ENCODE peak calls at places on chromosomes 16 and 17, in seven cellular contexts. I, V, N, S, W, R and B are unnamed samples.
A peak's percentile ranks its signal among the peaks of the same experiment; 100 is the strongest.

GRCh38 chr16:89201467-89202377 is 1.4 kb upstream of the SLC22A31 start:
- DNase-seq in R (no peak), V (peak; percentile 67), I (peak; percentile 95), N (peak; percentile 57), W (peak; percentile 59), S (peak; percentile 59), B (peak; percentile 87)

GRCh38 chr16:31508706-31509523 is 724 bp upstream of the RUSF1 start:
- DNase-seq in N (peak; percentile 60), W (peak; percentile 16), I (no peak), V (peak; percentile 51), R (no peak), S (no peak), B (no peak)

GRCh38 chr17:58081641-58082340 is 1.4 kb upstream of the DYNLL2 start:
- DNase-seq in W (no peak), V (no peak), I (no peak), N (no peak), S (no peak), R (no peak), B (no peak)

GRCh38 chr16:31129568-31130335 is 5.8 kb downstream of the PRSS8 start:
- DNase-seq in V (no peak), N (peak; percentile 61), R (no peak), W (peak; percentile 19), I (peak; percentile 88), S (no peak), B (no peak)

GRCh38 chr17:16987830-16988601 is 16.1 kb upstream of the TNFRSF13B start:
- DNase-seq in W (peak; percentile 56), N (peak; percentile 77), V (peak; percentile 59), S (peak; percentile 16), I (peak; percentile 92), R (peak; percentile 61), B (peak; percentile 60)

GRCh38 chr16:80175011-80175410 is 365.8 kb upstream of the DYNLRB2 start:
- DNase-seq in N (no peak), I (no peak), V (peak; percentile 32), R (no peak), S (no peak), W (no peak), B (no peak)

GRCh38 chr16:50578147-50578546 is 30.0 kb downstream of the NKD1 start:
- DNase-seq in S (no peak), W (no peak), V (no peak), N (no peak), I (no peak), R (no peak), B (peak; percentile 14)

GRCh38 chr17:78962345-78962983 is 17.3 kb downstream of the LGALS3BP start:
- DNase-seq in I (no peak), V (no peak), N (peak; percentile 58), W (peak; percentile 35), R (no peak), S (no peak), B (peak; percentile 46)

GRCh38 chr16:381788-382717 is at the start of gene PGAP6:
- DNase-seq in V (peak; percentile 53), N (no peak), I (peak; percentile 92), R (peak; percentile 25), W (no peak), S (no peak), B (peak; percentile 43)

GRCh38 chr17:44310188-44310587 is 1.8 kb downstream of the RUNDC3A start:
- DNase-seq in R (no peak), W (no peak), V (no peak), I (no peak), N (no peak), S (no peak), B (no peak)

GRCh38 chr17:64331366-64331765 is 59.3 kb downstream of the PECAM1 start:
- DNase-seq in V (no peak), R (no peak), I (no peak), N (no peak), S (no peak), W (no peak), B (no peak)

GRCh38 chr17:31582151-31582907 is 190.9 kb downstream of the RAB11FIP4 start:
- DNase-seq in R (peak; percentile 46), V (peak; percentile 51), W (no peak), I (peak; percentile 90), S (no peak), N (no peak), B (no peak)

GRCh38 chr16:3690470-3690918 is 26.8 kb downstream of the TRAP1 start:
- DNase-seq in V (peak; percentile 96), W (peak; percentile 77), R (peak; percentile 96), N (peak; percentile 95), I (peak; percentile 98), S (peak; percentile 69), B (peak; percentile 91)

GRCh38 chr16:73176577-73177013 is 128.7 kb upstream of the ZFHX3 start:
- DNase-seq in W (peak; percentile 89), I (no peak), V (peak; percentile 86), N (peak; percentile 92), R (no peak), S (no peak), B (peak; percentile 94)

GRCh38 chr16:29029168-29029994 is 44.5 kb downstream of the LAT start:
- DNase-seq in R (peak; percentile 23), S (no peak), N (peak; percentile 99), W (peak; percentile 86), V (peak; percentile 86), I (peak; percentile 45), B (peak; percentile 92)

GRCh38 chr17:27596106-27596505 is 34.9 kb upstream of the LGALS9 start:
- DNase-seq in N (no peak), I (no peak), V (no peak), W (no peak), S (no peak), R (no peak), B (no peak)

GRCh38 chr16:67678354-67679023 is 11.9 kb downstream of the C16orf86 start:
- DNase-seq in N (no peak), I (no peak), S (no peak), V (no peak), W (no peak), R (no peak), B (no peak)

GRCh38 chr17:7396147-7396546 is 1.8 kb upstream of the PLSCR3 start:
- DNase-seq in V (no peak), N (no peak), I (no peak), S (no peak), W (no peak), R (no peak), B (no peak)

GRCh38 chr17:3772764-3773163 is 28.2 kb downstream of the ITGAE start:
- DNase-seq in W (no peak), R (no peak), S (no peak), V (no peak), N (no peak), I (no peak), B (no peak)

GRCh38 chr17:78272181-78272913 is 40.9 kb downstream of the TMEM235 start:
- DNase-seq in W (peak; percentile 99), V (peak; percentile 97), S (peak; percentile 37), R (peak; percentile 36), N (peak; percentile 79), I (peak; percentile 91), B (peak; percentile 97)

GRCh38 chr16:27315333-27316037 is 1.7 kb downstream of the IL4R start:
- DNase-seq in R (no peak), S (peak; percentile 19), V (peak; percentile 89), I (peak; percentile 93), W (peak; percentile 96), N (peak; percentile 75), B (peak; percentile 97)

GRCh38 chr16:14428043-14428442 is 202.0 kb downstream of the PARN start:
- DNase-seq in N (no peak), I (no peak), W (no peak), R (no peak), S (no peak), V (no peak), B (no peak)

GRCh38 chr16:17251496-17251895 is 219.3 kb downstream of the XYLT1 start:
- DNase-seq in R (no peak), S (no peak), I (no peak), V (no peak), N (no peak), W (no peak), B (no peak)

GRCh38 chr16:1745900-1746692 is 25.2 kb downstream of the NME3 start:
- DNase-seq in S (no peak), I (peak; percentile 81), N (peak; percentile 55), W (no peak), V (peak; percentile 83), R (no peak), B (peak; percentile 54)

GRCh38 chr17:50682441-50682840 is 25.3 kb downstream of the ANKRD40 start:
- DNase-seq in N (no peak), R (no peak), I (no peak), V (no peak), S (no peak), W (no peak), B (no peak)

GRCh38 chr16:67441289-67441753 is 10.4 kb downstream of the HSD11B2 start:
- DNase-seq in V (no peak), N (no peak), R (peak; percentile 29), S (no peak), I (peak; percentile 95), W (no peak), B (no peak)

GRCh38 chr17:10837987-10838386 is at the start of gene PIRT:
- DNase-seq in I (no peak), W (no peak), V (no peak), S (no peak), R (no peak), N (no peak), B (no peak)

GRCh38 chr17:32256012-32256694 is 9.5 kb upstream of the RHBDL3 start:
- DNase-seq in N (no peak), W (no peak), R (no peak), S (no peak), V (no peak), I (no peak), B (no peak)

GRCh38 chr17:78817123-78817522 is 23.5 kb downstream of the USP36 start:
- DNase-seq in S (peak; percentile 52), N (no peak), R (no peak), W (no peak), I (no peak), V (no peak), B (no peak)

GRCh38 chr16:76277099-76278030 is at the start of gene CNTNAP4:
- DNase-seq in N (peak; percentile 14), I (peak; percentile 86), S (no peak), R (peak; percentile 89), V (no peak), W (no peak), B (peak; percentile 4)

GRCh38 chr17:72924181-72924580 is 168.3 kb downstream of the SLC39A11 start:
- DNase-seq in I (no peak), S (no peak), N (no peak), R (no peak), W (no peak), V (no peak), B (no peak)
- TF ChIP-seq CTCF in I (no peak), S (no peak), N (no peak), R (no peak), W (no peak), V (no peak), B (no peak)

GRCh38 chr16:70685938-70686375 is at the start of gene MTSS2:
- DNase-seq in S (no peak), V (peak; percentile 93), W (peak; percentile 59), N (peak; percentile 76), R (peak; percentile 77), I (peak; percentile 96), B (peak; percentile 85)
- H3K4me3 ChIP-seq in S (peak within 1 kb of the TSS; percentile 48), V (peak within 1 kb of the TSS; percentile 87), W (peak within 1 kb of the TSS; percentile 84), N (peak within 1 kb of the TSS; percentile 79), R (peak within 1 kb of the TSS; percentile 78), I (peak within 1 kb of the TSS; percentile 64), B (peak within 1 kb of the TSS; percentile 85)

GRCh38 chr17:49260011-49260921 is 29.7 kb upstream of the PHOSPHO1 start:
- DNase-seq in W (peak; percentile 71), S (no peak), I (peak; percentile 89), R (no peak), V (peak; percentile 91), N (peak; percentile 92), B (peak; percentile 83)
- TF ChIP-seq CTCF in W (no peak), S (no peak), I (no peak), R (no peak), V (no peak), N (no peak), B (no peak)

GRCh38 chr17:34580685-34581445 is 1.5 kb downstream of the TMEM132E start:
- DNase-seq in W (no peak), S (no peak), R (no peak), V (no peak), N (no peak), I (no peak), B (no peak)
- H3K4me3 ChIP-seq in W (no peak overlapping the region), S (peak overlapping the region; percentile 46), R (peak overlapping the region; percentile 53), V (no peak overlapping the region), N (no peak overlapping the region), I (no peak overlapping the region), B (no peak overlapping the region)